ENCODE peak calls at places on chromosomes 12 and 14, in seven cellular contexts. O is C1 segment of cervical spinal cord, F is NCI-H1092 treated with DMSO at 0.1 percent for 48 hours, M is upper lobe of left lung, J is HTR-8/SVneo, X is neural crest cell, B is mucosa of gallbladder. P is an unnamed sample.

GRCh38 chr14:74840603-74841030 is 35.3 kb downstream of the PROX2 start:
- DNase-seq in O (no peak), F (no peak), M (no peak), J (no peak), X (no peak), B (no peak), P (no peak)

GRCh38 chr14:72892103-72892878 is 1.6 kb downstream of the DPF3 start:
- DNase-seq in O (peak; percentile 16), F (no peak), M (no peak), J (peak; percentile 73), X (no peak), B (no peak), P (no peak)

GRCh38 chr14:85313801-85314207 is 216.1 kb upstream of the FLRT2 start:
- DNase-seq in O (no peak), F (no peak), M (no peak), J (no peak), X (no peak), B (no peak), P (no peak)

GRCh38 chr12:45324391-45324790 is 108.5 kb downstream of the ANO6 start:
- DNase-seq in O (no peak), F (no peak), M (no peak), J (no peak), X (no peak), B (no peak), P (no peak)

GRCh38 chr12:11757531-11757930 is 108.1 kb downstream of the ETV6 start:
- DNase-seq in O (no peak), F (no peak), M (no peak), J (no peak), X (no peak), B (no peak), P (no peak)

GRCh38 chr12:78442454-78442801 is 422.1 kb upstream of the SYT1 start:
- DNase-seq in O (no peak), F (no peak), M (no peak), J (no peak), X (no peak), B (no peak), P (no peak)

GRCh38 chr12:2299207-2299606 is 246.4 kb downstream of the CACNA1C start:
- DNase-seq in O (no peak), F (peak; percentile 79), M (no peak), J (no peak), X (no peak), B (no peak), P (no peak)

GRCh38 chr12:56931474-56931978 is 2.7 kb downstream of the SDR9C7 start:
- DNase-seq in O (no peak), F (no peak), M (no peak), J (no peak), X (peak; percentile 16), B (peak; percentile 26), P (no peak)

GRCh38 chr14:51129130-51129529 is 34.2 kb upstream of the TRIM9 start:
- DNase-seq in O (no peak), F (no peak), M (no peak), J (peak; percentile 6), X (no peak), B (no peak), P (no peak)

GRCh38 chr12:5197127-5197526 is 153.4 kb downstream of the KCNA5 start:
- DNase-seq in O (no peak), F (no peak), M (no peak), J (no peak), X (no peak), B (no peak), P (no peak)

GRCh38 chr12:74646831-74647230 is 109.2 kb downstream of the ATXN7L3B start:
- DNase-seq in O (no peak), F (peak; percentile 14), M (no peak), J (no peak), X (no peak), B (no peak), P (peak; percentile 58)

GRCh38 chr12:6899837-6900519 is 4.6 kb upstream of the LRRC23 start:
- DNase-seq in O (peak; percentile 36), F (no peak), M (peak; percentile 54), J (no peak), X (no peak), B (peak; percentile 73), P (peak; percentile 46)

GRCh38 chr14:85124896-85125295 is 405.0 kb upstream of the FLRT2 start:
- DNase-seq in O (no peak), F (no peak), M (no peak), J (no peak), X (no peak), B (no peak), P (no peak)

GRCh38 chr14:61476737-61477410 is 155.5 kb downstream of the PRKCH start:
- DNase-seq in O (no peak), F (no peak), M (peak; percentile 72), J (peak; percentile 97), X (no peak), B (peak; percentile 82), P (peak; percentile 13)

GRCh38 chr14:96094656-96095055 is 55.5 kb downstream of the C14orf132 start:
- DNase-seq in O (no peak), F (no peak), M (no peak), J (no peak), X (no peak), B (no peak), P (no peak)

GRCh38 chr12:7155471-7156034 is 25.4 kb downstream of the CLSTN3 start:
- DNase-seq in O (no peak), F (peak; percentile 9), M (peak; percentile 87), J (no peak), X (no peak), B (peak; percentile 55), P (no peak)

GRCh38 chr14:71371711-71372396 is 464.6 kb downstream of the PCNX1 start:
- DNase-seq in O (no peak), F (no peak), M (no peak), J (peak; percentile 81), X (no peak), B (no peak), P (no peak)

GRCh38 chr12:15535287-15535895 is 213.1 kb downstream of the PTPRO start:
- DNase-seq in O (no peak), F (no peak), M (no peak), J (no peak), X (no peak), B (no peak), P (no peak)

GRCh38 chr12:97941686-97942354 is 479.2 kb downstream of the RMST start:
- DNase-seq in O (no peak), F (no peak), M (no peak), J (no peak), X (no peak), B (no peak), P (no peak)

GRCh38 chr14:100640481-100641273 is 53.5 kb upstream of the BEGAIN start:
- DNase-seq in O (no peak), F (no peak), M (peak; percentile 42), J (no peak), X (no peak), B (no peak), P (no peak)

GRCh38 chr14:72653026-72653425 is 240.9 kb downstream of the DPF3 start:
- DNase-seq in O (no peak), F (no peak), M (no peak), J (no peak), X (no peak), B (no peak), P (no peak)

GRCh38 chr12:116794725-116795124 is 56.6 kb downstream of the RNFT2 start:
- DNase-seq in O (no peak), F (no peak), M (no peak), J (no peak), X (no peak), B (no peak), P (no peak)

GRCh38 chr12:121038861-121039654 is at the start of gene OASL:
- DNase-seq in O (peak; percentile 57), F (no peak), M (peak; percentile 64), J (no peak), X (no peak), B (peak; percentile 41), P (no peak)

GRCh38 chr14:57748279-57748678 is 117.6 kb downstream of the SLC35F4 start:
- DNase-seq in O (no peak), F (no peak), M (no peak), J (no peak), X (no peak), B (no peak), P (no peak)

GRCh38 chr12:41936333-41936732 is 208.3 kb downstream of the GXYLT1 start:
- DNase-seq in O (no peak), F (no peak), M (no peak), J (no peak), X (no peak), B (no peak), P (no peak)

GRCh38 chr14:54420478-54421116 is 20.6 kb downstream of the CNIH1 start:
- DNase-seq in O (no peak), F (peak; percentile 19), M (no peak), J (peak; percentile 76), X (peak; percentile 40), B (no peak), P (peak; percentile 19)

GRCh38 chr14:56057071-56057865 is 60.9 kb upstream of the PELI2 start:
- DNase-seq in O (no peak), F (peak; percentile 97), M (no peak), J (no peak), X (no peak), B (no peak), P (no peak)

GRCh38 chr14:48527832-48528231 is 852.4 kb upstream of the MDGA2 start:
- DNase-seq in O (no peak), F (no peak), M (no peak), J (no peak), X (no peak), B (no peak), P (no peak)

GRCh38 chr14:23660290-23661226 is 24.4 kb downstream of the DHRS2 start:
- DNase-seq in O (no peak), F (peak; percentile 7), M (no peak), J (no peak), X (no peak), B (no peak), P (peak; percentile 20)

GRCh38 chr12:1890810-1891209 is 27.6 kb downstream of the CACNA2D4 start:
- DNase-seq in O (no peak), F (no peak), M (no peak), J (no peak), X (no peak), B (no peak), P (no peak)

P was measured in hippocampal formation.